ENCODE peak calls at places on chromosomes 3 and 15, in six cellular contexts. K is cardiac muscle cell, X is SK-N-SH, G is endodermal cell, L is cardiac fibroblast, Y is HL-60. Q is an unnamed sample.

GRCh38 chr15:85047271-85047948 is 65.8 kb downstream of the PDE8A start:
- DNase-seq in K (peak), X (no peak), G (no peak), L (peak), Y (no peak), Q (peak)

GRCh38 chr3:112774293-112774926 is 72.3 kb downstream of the CD200R1L start:
- DNase-seq in K (peak), X (no peak), G (no peak), L (peak), Y (no peak), Q (peak)

GRCh38 chr3:66472313-66473134 is 28.3 kb downstream of the LRIG1 start:
- DNase-seq in K (peak), X (no peak), G (no peak), L (peak), Y (no peak), Q (peak)

GRCh38 chr3:188869628-188870027 is 302.1 kb upstream of the TPRG1 start:
- DNase-seq in K (no peak), X (no peak), G (no peak), L (peak), Y (no peak), Q (peak)

GRCh38 chr15:69489101-69489571 is 36.5 kb downstream of the RPLP1 start:
- DNase-seq in K (peak), X (no peak), G (no peak), L (no peak), Y (no peak), Q (no peak)

GRCh38 chr3:7368597-7368996 is 507.7 kb downstream of the GRM7 start:
- DNase-seq in K (no peak), X (peak), G (no peak), L (no peak), Y (no peak), Q (no peak)

GRCh38 chr3:195238626-195239118 is 32.3 kb downstream of the XXYLT1 start:
- DNase-seq in K (peak), X (no peak), G (peak), L (peak), Y (no peak), Q (peak)

GRCh38 chr3:195549931-195550519 is 6.9 kb upstream of the PPP1R2 start:
- DNase-seq in K (peak), X (no peak), G (no peak), L (no peak), Y (no peak), Q (no peak)

GRCh38 chr3:168030488-168031054 is 65.2 kb downstream of the GOLIM4 start:
- DNase-seq in K (no peak), X (no peak), G (no peak), L (no peak), Y (no peak), Q (no peak)

GRCh38 chr3:126414961-126415660 is 20.4 kb downstream of the CFAP100 start:
- DNase-seq in K (no peak), X (no peak), G (no peak), L (no peak), Y (no peak), Q (no peak)

GRCh38 chr15:88202231-88202630 is 54.3 kb downstream of the NTRK3 start:
- DNase-seq in K (peak), X (no peak), G (no peak), L (no peak), Y (no peak), Q (no peak)

GRCh38 chr3:185815391-185816282 is 9.2 kb downstream of the IGF2BP2 start:
- DNase-seq in K (peak), X (no peak), G (no peak), L (peak), Y (no peak), Q (no peak)

GRCh38 chr3:16609927-16610580 is 4.8 kb upstream of the DAZL start:
- DNase-seq in K (peak), X (no peak), G (no peak), L (peak), Y (no peak), Q (peak)

GRCh38 chr3:105413356-105413887 is 46.7 kb downstream of the ALCAM start:
- DNase-seq in K (no peak), X (peak), G (no peak), L (no peak), Y (no peak), Q (no peak)

GRCh38 chr3:117128876-117129275 is 419.3 kb downstream of the TUSC7 start:
- DNase-seq in K (no peak), X (no peak), G (no peak), L (no peak), Y (no peak), Q (no peak)

GRCh38 chr3:80018375-80018774 is 250.6 kb upstream of the ROBO1 start:
- DNase-seq in K (no peak), X (no peak), G (no peak), L (peak), Y (no peak), Q (no peak)

GRCh38 chr3:141412936-141413354 is 44.6 kb downstream of the ZBTB38 start:
- DNase-seq in K (peak), X (no peak), G (no peak), L (peak), Y (no peak), Q (peak)

GRCh38 chr3:55647675-55648074 is 160.6 kb upstream of the WNT5A start:
- DNase-seq in K (no peak), X (peak), G (peak), L (no peak), Y (no peak), Q (no peak)

GRCh38 chr3:132276228-132276906 is 40.8 kb upstream of the ACP3 start:
- DNase-seq in K (no peak), X (no peak), G (no peak), L (no peak), Y (no peak), Q (no peak)

GRCh38 chr15:80585544-80586018 is 109.5 kb upstream of the ABHD17C start:
- DNase-seq in K (no peak), X (no peak), G (peak), L (no peak), Y (no peak), Q (no peak)

GRCh38 chr3:101725890-101726275 is 1.5 kb downstream of the CEP97 start:
- DNase-seq in K (no peak), X (no peak), G (no peak), L (no peak), Y (no peak), Q (no peak)

GRCh38 chr3:187064210-187065115 is 74.8 kb downstream of the RPL39L start:
- DNase-seq in K (peak), X (peak), G (no peak), L (peak), Y (peak), Q (peak)

GRCh38 chr3:172614340-172615274 is 91.4 kb upstream of the TNFSF10 start:
- DNase-seq in K (no peak), X (no peak), G (no peak), L (no peak), Y (no peak), Q (no peak)

GRCh38 chr15:60135961-60136360 is 131.8 kb downstream of the FOXB1 start:
- DNase-seq in K (no peak), X (no peak), G (no peak), L (no peak), Y (no peak), Q (no peak)

GRCh38 chr3:52780298-52780585 is 2.8 kb downstream of the ITIH1 start:
- DNase-seq in K (no peak), X (no peak), G (no peak), L (no peak), Y (no peak), Q (no peak)

GRCh38 chr3:97885931-97886824 is 64.4 kb downstream of the CRYBG3 start:
- DNase-seq in K (no peak), X (no peak), G (no peak), L (no peak), Y (no peak), Q (no peak)

GRCh38 chr3:11514191-11514770 is 129.4 kb downstream of the VGLL4 start:
- DNase-seq in K (peak), X (no peak), G (no peak), L (peak), Y (no peak), Q (peak)

GRCh38 chr3:185645596-185646381 is 59.7 kb downstream of the SENP2 start:
- DNase-seq in K (no peak), X (peak), G (peak), L (no peak), Y (no peak), Q (no peak)

GRCh38 chr3:64460877-64461276 is 226.9 kb downstream of the ADAMTS9 start:
- DNase-seq in K (peak), X (no peak), G (peak), L (peak), Y (no peak), Q (peak)

GRCh38 chr15:96327155-96327741 is 3.3 kb upstream of the NR2F2 start:
- DNase-seq in K (peak), X (peak), G (peak), L (peak), Y (peak), Q (peak)

DNA sequence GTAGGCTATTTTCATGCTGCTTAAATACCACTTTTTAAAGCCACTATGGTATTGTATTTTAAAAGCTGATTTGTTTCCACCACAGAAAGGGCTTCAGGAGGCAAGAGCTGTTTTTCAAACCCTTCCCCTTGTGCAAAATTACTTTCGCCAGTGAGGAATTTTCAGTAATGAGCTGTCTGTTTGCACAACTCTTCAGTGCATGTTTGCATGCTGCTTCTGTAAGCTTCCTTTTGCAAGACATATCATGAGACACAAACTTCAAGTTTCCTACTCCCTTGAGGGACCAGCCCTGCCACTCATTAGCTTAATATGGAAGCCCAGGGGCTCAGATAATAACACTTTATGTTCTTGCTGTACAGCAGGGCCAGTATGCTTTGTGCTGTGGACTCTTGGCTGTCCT is 105.5 kb upstream of the TNIK start:
- DNase-seq in K (peak), X (no peak), G (no peak), L (peak), Y (no peak), Q (peak)
- H3K4me3 ChIP-seq in K (no peak), X (no peak), G (no peak), L (no peak), Y (no peak), Q (no peak)

GRCh38 chr3:86245360-86245759 is 745.6 kb downstream of the VGLL3 start:
- DNase-seq in K (no peak), X (peak), G (no peak), L (no peak), Y (no peak), Q (no peak)
- TF ChIP-seq CTCF in K (no peak), X (peak), G (peak), L (no peak), Y (no peak), Q (no peak)

GRCh38 chr15:47184405-47185221 is 532.7 kb upstream of the SEMA6D start:
- DNase-seq in K (peak), X (peak), G (peak), L (peak), Y (no peak), Q (peak)

GRCh38 chr15:47185222-47185800 is 532.0 kb upstream of the SEMA6D start:
- DNase-seq in K (peak), X (no peak), G (no peak), L (peak), Y (no peak), Q (no peak)

GRCh38 chr15:47186071-47186470 is 531.2 kb upstream of the SEMA6D start:
- DNase-seq in K (no peak), X (no peak), G (no peak), L (no peak), Y (no peak), Q (no peak)

GRCh38 chr15:47182818-47183217 is 534.5 kb upstream of the SEMA6D start:
- DNase-seq in K (no peak), X (no peak), G (no peak), L (no peak), Y (no peak), Q (no peak)

DNA sequence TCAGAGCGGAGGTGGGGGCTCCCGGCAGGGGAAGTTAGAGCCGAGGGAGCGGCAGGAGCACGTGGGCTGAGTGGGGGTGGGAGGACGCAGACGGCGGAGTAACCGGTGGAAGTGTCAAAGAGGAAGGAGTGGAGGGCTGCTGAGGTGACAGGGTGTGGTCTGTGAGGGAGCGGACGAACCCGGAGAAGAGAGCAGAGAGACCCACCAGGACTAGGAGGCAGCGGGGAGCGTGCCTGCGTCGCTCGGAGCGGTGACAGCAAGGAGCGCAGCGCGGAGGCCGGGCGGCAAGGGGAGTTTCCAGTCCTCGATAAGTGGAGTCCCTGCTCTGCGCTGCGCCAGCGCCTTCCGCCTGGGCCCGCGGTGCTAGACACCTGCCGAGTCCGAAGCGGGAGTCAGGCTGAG is 533.3 kb upstream of the SEMA6D start:
- DNase-seq in K (no peak), X (peak), G (no peak), L (no peak), Y (no peak), Q (peak)
- H3K4me3 ChIP-seq in K (peak), X (peak), G (peak), L (peak), Y (no peak), Q (peak)

GRCh38 chr3:36923523-36923943 is 21.3 kb downstream of the TRANK1 start:
- DNase-seq in K (no peak), X (no peak), G (peak), L (no peak), Y (no peak), Q (no peak)
- TF ChIP-seq CTCF in K (no peak), X (no peak), G (peak), L (no peak), Y (no peak), Q (no peak)

DNA sequence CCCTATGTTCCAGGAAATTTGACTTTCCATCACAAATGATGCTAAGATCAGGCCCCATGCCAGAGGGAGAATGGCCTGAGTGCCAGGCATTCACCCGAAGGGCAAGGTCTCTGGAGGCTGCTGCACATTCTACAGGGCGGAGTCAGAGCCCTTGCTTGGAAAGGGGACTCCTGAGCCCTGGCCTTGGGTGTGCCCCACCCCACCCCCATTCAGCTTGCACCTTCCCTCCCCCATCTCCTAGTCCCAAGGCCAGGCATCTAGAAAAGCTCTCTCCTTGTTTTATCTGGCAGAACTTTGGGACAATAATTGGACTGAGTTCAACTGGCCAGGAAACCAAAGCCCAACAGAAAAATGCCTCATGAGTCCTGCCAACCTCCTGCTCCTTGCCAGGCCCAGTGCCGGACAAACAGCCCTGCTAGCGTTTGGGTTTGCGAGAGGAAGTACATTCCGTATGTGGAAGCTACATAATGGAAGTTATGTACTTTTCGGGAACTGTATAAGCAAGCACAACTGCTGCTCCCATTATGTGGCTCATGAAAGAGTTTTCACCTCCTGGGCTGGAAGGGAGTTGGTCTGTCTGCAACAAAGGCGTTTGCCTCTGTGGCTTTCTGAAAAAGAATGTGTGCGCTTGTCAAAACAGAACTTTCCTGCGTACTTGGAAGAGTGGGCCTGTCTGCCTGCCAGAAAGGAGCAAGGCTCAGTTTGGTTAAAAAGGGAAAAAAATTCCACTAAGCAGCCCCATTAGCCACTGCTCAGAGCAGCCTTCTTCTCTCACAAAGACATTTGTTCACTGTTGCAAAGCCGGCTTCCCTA is 321.4 kb upstream of the CTNNB1 start:
- DNase-seq in K (peak), X (no peak), G (no peak), L (peak), Y (no peak), Q (no peak)
- H3K4me3 ChIP-seq in K (no peak), X (no peak), G (no peak), L (no peak), Y (no peak), Q (no peak)

GRCh38 chr15:39415634-39416033 is 165.2 kb upstream of the THBS1 start:
- DNase-seq in K (no peak), X (no peak), G (no peak), L (no peak), Y (no peak), Q (no peak)
- TF ChIP-seq CTCF in K (no peak), X (no peak), G (no peak), L (no peak), Y (no peak), Q (no peak)

DNA sequence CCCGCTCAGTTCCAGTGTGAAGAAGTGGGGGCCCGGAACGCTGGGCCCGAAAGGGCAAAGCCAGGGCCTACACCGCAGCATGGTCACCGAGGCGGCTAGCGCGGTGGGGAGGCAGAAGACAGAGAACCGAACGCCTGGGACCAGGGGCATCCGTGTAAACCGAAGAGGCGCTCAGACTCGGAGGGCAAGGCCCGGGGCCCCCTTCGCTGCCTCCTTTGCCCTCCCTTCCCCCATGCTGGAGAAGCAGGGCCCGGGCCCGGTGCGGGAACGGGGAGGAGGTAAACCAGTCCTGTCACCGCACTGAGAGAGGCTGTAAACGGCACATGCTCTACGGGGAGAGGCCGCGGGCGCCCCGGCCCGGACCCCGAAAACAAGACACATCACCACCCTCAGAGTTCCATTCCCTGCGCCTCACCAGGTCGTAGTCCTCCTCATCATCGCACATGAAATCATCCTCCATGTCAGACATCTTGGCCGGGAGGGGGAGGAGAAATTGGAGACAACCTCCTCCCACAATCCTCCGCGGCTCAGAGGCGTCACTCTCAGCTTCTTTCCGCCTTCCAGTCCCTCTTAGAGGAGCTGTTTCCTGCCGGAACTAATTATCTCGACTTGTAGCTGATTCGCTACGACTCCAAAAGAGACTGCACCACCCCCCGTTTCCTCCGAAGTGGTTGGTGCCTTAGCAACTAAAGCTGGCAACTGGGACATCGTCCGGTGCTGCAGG is at the start of gene COPS2:
- DNase-seq in K (peak), X (peak), G (peak), L (peak), Y (peak), Q (peak)
- H3K4me3 ChIP-seq in K (peak), X (peak), G (peak), L (peak), Y (peak), Q (peak)

DNA sequence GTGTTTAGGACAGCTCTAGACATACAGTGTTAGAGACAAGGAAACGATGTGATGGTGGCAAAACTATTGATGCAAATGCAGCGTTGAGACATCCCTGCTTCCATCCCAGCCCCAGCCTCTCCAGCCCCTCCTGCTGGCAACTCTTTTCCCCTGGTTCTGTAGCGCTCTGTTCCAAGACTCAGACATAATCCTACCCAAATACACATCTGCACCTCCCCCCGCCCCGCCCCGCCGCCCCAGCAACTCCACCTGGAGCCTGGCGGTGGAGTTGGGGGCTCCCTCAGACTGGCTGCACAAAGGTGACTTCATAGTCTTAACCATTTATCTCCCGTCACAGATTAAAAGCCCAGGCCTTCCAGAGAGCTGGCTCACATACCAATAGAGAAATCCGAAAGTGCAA is 7.2 kb upstream of the SEC22A start:
- DNase-seq in K (peak), X (peak), G (peak), L (peak), Y (no peak), Q (peak)
- TF ChIP-seq CTCF in K (peak), X (no peak), G (peak), L (peak), Y (no peak), Q (peak)

DNA sequence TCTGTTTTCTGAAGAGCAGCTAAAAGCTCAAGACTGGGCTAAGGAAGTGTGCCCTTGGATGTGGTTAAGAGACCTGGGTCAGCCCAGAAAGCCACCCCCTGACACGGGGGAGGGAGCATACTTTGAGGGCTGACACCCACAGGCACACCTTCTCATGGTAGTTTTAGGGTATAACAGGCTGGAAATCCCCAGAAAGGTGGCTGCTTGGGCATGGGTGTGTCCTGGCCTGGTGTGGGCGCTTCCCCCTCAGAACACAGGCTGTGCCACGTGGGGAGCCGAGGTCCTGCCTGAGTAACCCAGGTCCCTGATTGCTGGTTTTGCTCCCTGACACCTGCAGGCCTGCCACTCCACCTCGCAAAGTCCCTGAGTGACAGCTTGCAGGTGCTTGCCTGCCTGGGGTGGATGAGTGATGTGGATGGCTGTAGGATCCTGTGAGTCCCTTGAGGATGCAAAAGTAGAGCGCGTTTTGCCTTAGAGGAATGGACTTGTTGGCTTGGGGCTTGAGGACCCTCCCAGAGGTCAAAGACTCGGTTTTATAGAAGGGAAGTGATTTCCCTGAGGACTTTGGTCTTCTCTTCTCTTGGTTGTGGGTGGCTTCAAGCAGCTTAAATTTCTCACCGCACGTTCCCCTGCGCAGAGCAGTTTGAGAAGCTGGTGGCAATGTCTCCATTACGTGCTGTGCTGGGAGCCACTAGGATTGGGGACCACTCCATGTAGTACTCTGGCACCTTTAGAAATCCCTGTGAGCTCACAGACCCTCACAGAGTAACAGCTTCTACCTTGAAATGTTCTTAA is 94.4 kb downstream of the DNASE1L3 start:
- DNase-seq in K (no peak), X (no peak), G (no peak), L (no peak), Y (no peak), Q (no peak)
- H3K4me3 ChIP-seq in K (no peak), X (no peak), G (no peak), L (no peak), Y (no peak), Q (no peak)

Q was measured in foreskin fibroblast.